ENCODE peak calls at places on chromosomes 7 and 10, in four cellular contexts. C is GM23248, P is Peyer's patch, I is psoas muscle. F is an unnamed sample.

GRCh38 chr10:103736763-103737162 is 118.6 kb downstream of the SH3PXD2A start:
- DNase-seq in C (no peak), P (no peak), I (no peak), F (no peak)

GRCh38 chr7:73830872-73831655 is at the start of gene CLDN4:
- DNase-seq in C (no peak), P (peak), I (no peak), F (no peak)

GRCh38 chr7:51636503-51636902 is 319.9 kb upstream of the COBL start:
- DNase-seq in C (no peak), P (no peak), I (no peak), F (no peak)

GRCh38 chr10:27794157-27794556 is 48.5 kb upstream of the MKX start:
- DNase-seq in C (peak), P (no peak), I (no peak), F (no peak)

GRCh38 chr10:24850726-24851300 is 101.6 kb downstream of the PRTFDC1 start:
- DNase-seq in C (no peak), P (no peak), I (no peak), F (no peak)

GRCh38 chr10:14566498-14566897 is 208.2 kb downstream of the FAM107B start:
- DNase-seq in C (no peak), P (peak), I (no peak), F (no peak)

GRCh38 chr7:74452748-74453320 is 872 bp upstream of the GTF2IRD1 start:
- DNase-seq in C (peak), P (peak), I (peak), F (no peak)

GRCh38 chr10:21327239-21327993 is 198.1 kb downstream of the SKIDA1 start:
- DNase-seq in C (no peak), P (no peak), I (no peak), F (peak)

GRCh38 chr7:107043916-107044346 is 574 bp upstream of the PRKAR2B start:
- DNase-seq in C (no peak), P (no peak), I (no peak), F (no peak)

GRCh38 chr10:46547881-46548780 is 8.3 kb downstream of the GPRIN2 start:
- DNase-seq in C (peak), P (peak), I (peak), F (peak)

GRCh38 chr7:68529221-68529620 is 1069.1 kb upstream of the AUTS2 start:
- DNase-seq in C (no peak), P (no peak), I (no peak), F (no peak)

GRCh38 chr7:50206521-50207250 is 97.8 kb upstream of the IKZF1 start:
- DNase-seq in C (peak), P (peak), I (no peak), F (peak)

GRCh38 chr7:128210590-128211570 is 30.2 kb upstream of the LEP start:
- DNase-seq in C (no peak), P (no peak), I (no peak), F (no peak)

GRCh38 chr10:14009315-14010082 is 321.2 kb downstream of the FRMD4A start:
- DNase-seq in C (peak), P (peak), I (no peak), F (no peak)

GRCh38 chr10:48475943-48476278 is 129.0 kb downstream of the ARHGAP22 start:
- DNase-seq in C (no peak), P (no peak), I (no peak), F (no peak)

GRCh38 chr7:82559203-82559805 is 115.7 kb upstream of the CACNA2D1 start:
- DNase-seq in C (no peak), P (no peak), I (no peak), F (no peak)
- H3K4me3 ChIP-seq in C (no peak), P (no peak), I (no peak), F (no peak)

DNA sequence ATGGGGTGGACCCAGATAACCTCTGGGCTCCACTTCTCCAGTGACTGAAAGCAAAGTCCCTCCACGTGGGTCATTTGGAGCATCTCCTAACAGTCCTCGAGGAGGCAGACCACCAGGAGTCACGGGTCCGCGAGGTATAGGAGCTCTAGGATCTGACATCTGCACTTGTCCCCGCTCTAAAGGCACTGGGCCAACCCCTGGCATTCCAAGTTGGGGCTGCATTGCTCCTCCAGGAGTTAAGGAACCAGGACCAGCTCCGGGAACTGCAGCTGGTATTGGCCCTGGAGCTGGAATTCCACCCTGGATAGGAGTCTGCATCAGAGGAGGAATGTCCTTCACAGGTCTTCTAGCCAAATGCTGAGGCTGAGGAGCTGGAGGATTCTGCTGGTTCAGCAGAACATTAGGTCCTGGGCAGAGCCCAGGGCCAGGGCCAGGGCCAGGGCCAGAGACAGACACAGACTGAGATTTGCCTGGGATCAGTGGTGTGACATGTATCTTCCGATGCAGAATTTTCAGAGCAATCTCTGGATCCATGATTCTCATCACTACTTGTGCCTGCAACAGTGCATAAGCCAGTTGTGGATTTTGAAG is 827 bp downstream of the CSTF2T start:
- DNase-seq in C (peak), P (peak), I (no peak), F (peak)
- H3K4me3 ChIP-seq in C (peak), P (peak), I (peak), F (peak)

GRCh38 chr10:113857210-113857609 is 2.7 kb downstream of the NHLRC2 start:
- DNase-seq in C (peak), P (no peak), I (no peak), F (no peak)

GRCh38 chr10:113858541-113858940 is 4.1 kb downstream of the NHLRC2 start:
- DNase-seq in C (peak), P (no peak), I (no peak), F (no peak)

GRCh38 chr10:113854757-113855626 is 531 bp downstream of the NHLRC2 start:
- DNase-seq in C (peak), P (peak), I (peak), F (peak)

GRCh38 chr10:113854019-113854756 is at the start of the genes DCLRE1A and NHLRC2:
- DNase-seq in C (peak), P (peak), I (peak), F (peak)

GRCh38 chr10:113856563-113856962 is 2.1 kb downstream of the NHLRC2 start:
- DNase-seq in C (peak), P (no peak), I (no peak), F (no peak)
- H3K4me3 ChIP-seq in C (peak), P (peak), I (peak), F (no peak)

DNA sequence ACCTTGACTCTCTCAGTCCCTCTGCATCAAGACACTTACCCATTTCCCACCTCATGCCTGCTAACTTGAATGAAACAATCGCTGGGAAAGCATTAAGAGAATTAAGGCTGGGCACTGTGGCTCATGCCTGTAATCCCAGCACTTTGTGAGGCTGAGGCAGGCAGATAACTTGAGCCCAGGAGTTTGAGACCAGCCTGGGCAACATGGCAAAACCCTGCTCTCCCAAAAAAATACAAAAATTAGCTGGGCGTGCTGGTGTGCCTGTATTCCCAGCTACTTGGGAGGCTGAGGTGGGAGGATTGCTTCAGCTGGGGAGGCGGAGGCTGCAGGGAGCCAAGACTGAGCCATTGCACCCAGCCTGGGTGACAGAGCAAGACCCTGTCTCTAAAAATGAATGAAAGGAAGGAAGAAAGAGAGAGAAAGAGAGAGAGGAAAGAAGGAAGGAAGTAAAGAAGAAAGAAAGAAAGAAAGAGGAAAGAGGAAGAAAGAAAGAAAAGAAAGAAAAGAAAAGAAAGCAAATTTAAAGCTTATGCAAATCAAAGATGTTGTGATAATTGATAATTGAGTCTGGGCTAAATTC is 646 bp downstream of the SERPINE1 start:
- DNase-seq in C (peak), P (no peak), I (no peak), F (no peak)
- H3K4me3 ChIP-seq in C (peak), P (peak), I (peak), F (no peak)

F was measured in spleen.